ENCODE peak calls at places on chromosomes 16 and 17, in nine cellular contexts. Y is mucosa of descending colon, G is body of pancreas, S is K562, V is A549, O is PC-9, M is HCT116, J is GM12878, P is mesendoderm. R is an unnamed sample.

GRCh38 chr16:626787-627457 is 3.9 kb upstream of the WFIKKN1 start:
- DNase-seq in Y (no peak), G (no peak), S (peak; percentile 70), V (peak; percentile 97), O (peak; percentile 87), M (peak; percentile 72), J (no peak), P (peak; percentile 51), R (no peak)

GRCh38 chr17:43664096-43664495 is 2.4 kb upstream of the MEOX1 start:
- DNase-seq in Y (no peak), G (no peak), S (no peak), V (no peak), O (no peak), M (no peak), J (no peak), P (no peak), R (no peak)

GRCh38 chr17:77877019-77877418 is 81.5 kb upstream of the TNRC6C start:
- DNase-seq in Y (no peak), G (no peak), S (no peak), V (no peak), O (no peak), M (no peak), J (no peak), P (no peak), R (no peak)

GRCh38 chr17:73616120-73616872 is 27.9 kb downstream of the SDK2 start:
- DNase-seq in Y (no peak), G (no peak), S (no peak), V (no peak), O (no peak), M (no peak), J (no peak), P (no peak), R (no peak)

GRCh38 chr16:50737420-50737959 is 4.4 kb upstream of the CYLD start:
- DNase-seq in Y (no peak), G (no peak), S (no peak), V (no peak), O (no peak), M (no peak), J (no peak), P (no peak), R (no peak)

GRCh38 chr17:28478940-28479615 is 5.6 kb downstream of the SLC13A2 start:
- DNase-seq in Y (no peak), G (no peak), S (no peak), V (no peak), O (no peak), M (no peak), J (no peak), P (no peak), R (no peak)

GRCh38 chr17:71329310-71330098 is 791.3 kb upstream of the SOX9 start:
- DNase-seq in Y (no peak), G (no peak), S (no peak), V (no peak), O (no peak), M (no peak), J (no peak), P (peak; percentile 89), R (no peak)

GRCh38 chr16:87561200-87562105 is 40.9 kb upstream of the JPH3 start:
- DNase-seq in Y (no peak), G (no peak), S (no peak), V (no peak), O (peak; percentile 21), M (no peak), J (no peak), P (no peak), R (no peak)

GRCh38 chr17:81701288-81702071 is 1.7 kb upstream of the MRPL12 start:
- DNase-seq in Y (no peak), G (no peak), S (peak; percentile 68), V (no peak), O (no peak), M (no peak), J (no peak), P (no peak), R (no peak)

GRCh38 chr17:417691-418420 is 65.2 kb upstream of the RPH3AL start:
- DNase-seq in Y (no peak), G (no peak), S (no peak), V (no peak), O (no peak), M (no peak), J (no peak), P (no peak), R (no peak)

GRCh38 chr16:14405611-14406537 is 224.2 kb downstream of the PARN start:
- DNase-seq in Y (peak; percentile 74), G (no peak), S (peak; percentile 90), V (no peak), O (no peak), M (no peak), J (peak; percentile 77), P (peak; percentile 72), R (peak; percentile 86)

GRCh38 chr17:65865715-65866425 is 304.4 kb upstream of the AXIN2 start:
- DNase-seq in Y (no peak), G (no peak), S (no peak), V (no peak), O (no peak), M (no peak), J (no peak), P (no peak), R (no peak)

GRCh38 chr17:3817851-3818605 is 17.0 kb upstream of the ITGAE start:
- DNase-seq in Y (no peak), G (no peak), S (no peak), V (no peak), O (no peak), M (no peak), J (no peak), P (no peak), R (no peak)
- H3K4me3 ChIP-seq in Y (no peak overlapping the region), G (no peak overlapping the region), S (no peak overlapping the region), V (no peak overlapping the region), O (no peak overlapping the region), M (no peak overlapping the region), J (no peak overlapping the region), P (no peak overlapping the region), R (no peak overlapping the region)

GRCh38 chr16:19126300-19126699 is 12.5 kb downstream of the ITPRIPL2 start:
- DNase-seq in Y (no peak), G (no peak), S (no peak), V (no peak), O (no peak), M (no peak), J (no peak), P (no peak), R (no peak)

GRCh38 chr16:19128454-19129210 is 14.9 kb downstream of the ITPRIPL2 start:
- DNase-seq in Y (no peak), G (no peak), S (no peak), V (no peak), O (no peak), M (no peak), J (no peak), P (peak; percentile 66), R (no peak)

GRCh38 chr16:19130385-19130784 is 16.6 kb downstream of the ITPRIPL2 start:
- DNase-seq in Y (no peak), G (no peak), S (no peak), V (no peak), O (no peak), M (no peak), J (no peak), P (no peak), R (no peak)

GRCh38 chr16:19127205-19127604 is 13.4 kb downstream of the ITPRIPL2 start:
- DNase-seq in Y (no peak), G (no peak), S (no peak), V (no peak), O (no peak), M (no peak), J (peak; percentile 64), P (no peak), R (no peak)

GRCh38 chr16:19127674-19128131 is 13.9 kb downstream of the ITPRIPL2 start:
- DNase-seq in Y (no peak), G (no peak), S (no peak), V (no peak), O (no peak), M (no peak), J (peak; percentile 57), P (no peak), R (no peak)
- H3K4me1 ChIP-seq in Y (peaks cover 40% of the 10 kb centered on the region), G (peaks cover 9% of the 10 kb centered on the region), S (peaks cover 7% of the 10 kb centered on the region), V (peaks cover 45% of the 10 kb centered on the region), O (peaks cover 27% of the 10 kb centered on the region), M (peaks cover 31% of the 10 kb centered on the region), J (peaks cover 65% of the 10 kb centered on the region), P (peaks cover 17% of the 10 kb centered on the region), R (peaks cover 23% of the 10 kb centered on the region)

DNA sequence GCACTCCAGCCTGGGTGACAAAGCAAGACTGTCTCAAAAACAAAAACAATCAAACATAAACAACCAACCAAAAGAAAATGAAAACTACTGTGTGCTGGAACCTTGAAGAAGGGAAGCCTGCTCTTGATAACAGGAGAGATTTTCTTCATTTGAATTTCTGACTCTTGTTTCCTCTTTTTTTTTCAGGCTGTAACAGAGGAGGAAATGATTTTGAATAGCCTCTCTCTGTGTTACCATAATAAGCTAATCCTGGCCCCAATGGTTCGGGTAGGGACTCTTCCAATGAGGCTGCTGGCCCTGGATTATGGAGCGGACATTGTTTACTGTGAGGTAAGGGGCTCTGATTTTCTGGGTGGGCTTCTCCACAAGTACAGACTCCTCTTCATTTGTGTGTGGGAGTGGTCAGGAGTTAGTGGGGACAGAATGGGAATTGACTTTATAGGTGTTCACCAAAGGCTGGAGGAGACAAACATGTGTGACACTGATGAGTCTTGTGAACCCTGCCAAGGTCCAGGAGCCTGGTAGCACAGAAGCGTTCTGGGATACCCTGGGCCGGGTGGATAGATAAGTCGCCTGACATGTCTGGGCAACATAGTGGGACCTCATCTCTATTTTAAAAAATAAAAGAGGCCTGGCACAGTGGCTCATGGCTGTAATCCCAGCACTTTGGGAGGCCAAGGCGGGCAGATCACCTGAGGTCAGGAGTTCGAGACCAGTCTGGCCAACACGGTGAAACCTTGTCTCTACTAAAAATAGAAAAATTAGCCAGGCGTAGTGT is 14.9 kb downstream of the DUS2 start:
- DNase-seq in Y (no peak), G (no peak), S (no peak), V (no peak), O (no peak), M (no peak), J (peak; percentile 21), P (no peak), R (no peak)
- H3K4me3 ChIP-seq in Y (no peak overlapping the region), G (no peak overlapping the region), S (no peak overlapping the region), V (no peak overlapping the region), O (no peak overlapping the region), M (no peak overlapping the region), J (peak overlapping the region; percentile 56), P (no peak overlapping the region), R (no peak overlapping the region)

GRCh38 chr16:21611178-21611545 is 11.8 kb downstream of the METTL9 start:
- DNase-seq in Y (no peak), G (no peak), S (no peak), V (no peak), O (peak; percentile 76), M (no peak), J (no peak), P (no peak), R (no peak)
- H3K4me1 ChIP-seq in Y (peaks cover 4% of the 10 kb centered on the region), G (peaks cover 34% of the 10 kb centered on the region), S (peaks cover 13% of the 10 kb centered on the region), V (peaks cover 20% of the 10 kb centered on the region), O (peaks cover 80% of the 10 kb centered on the region), M (no peaks in the 10 kb centered on the region), J (peaks cover 19% of the 10 kb centered on the region), P (peaks cover 18% of the 10 kb centered on the region), R (no peaks in the 10 kb centered on the region)

R was measured in SJCRH30.